ENCODE peak calls at places on chromosomes 11 and 22, in seven cellular contexts. W, P, D, G, K, Y and V are unnamed samples.

GRCh38 chr11:116580828-116581227 is 192.0 kb downstream of the BUD13 start:
- DNase-seq in P (no peak), K (no peak), D (no peak), Y (peak; percentile 38), W (no peak), G (no peak), V (no peak)

GRCh38 chr11:94678901-94679300 is 89.3 kb upstream of the AMOTL1 start:
- DNase-seq in W (no peak), G (no peak), P (no peak), D (no peak), K (no peak), Y (no peak), V (no peak)

GRCh38 chr22:49229483-49230193 is 598.0 kb downstream of the BRD1 start:
- DNase-seq in W (no peak), K (no peak), D (no peak), G (no peak), P (no peak), Y (no peak), V (no peak)

GRCh38 chr11:127766734-127767133 is 766.2 kb upstream of the KIRREL3 start:
- DNase-seq in G (no peak), W (no peak), K (no peak), Y (no peak), P (no peak), D (no peak), V (no peak)

GRCh38 chr11:111976614-111977140 is 39.5 kb downstream of the DIXDC1 start:
- DNase-seq in Y (no peak), D (no peak), W (peak; percentile 13), G (no peak), P (no peak), K (peak; percentile 40), V (no peak)

GRCh38 chr11:109432105-109432504 is 10.1 kb downstream of the C11orf87 start:
- DNase-seq in G (no peak), D (no peak), W (no peak), P (no peak), K (no peak), Y (no peak), V (no peak)

GRCh38 chr11:118306556-118306955 is 2.0 kb downstream of the CD3E start:
- DNase-seq in G (no peak), P (no peak), W (no peak), K (no peak), D (no peak), Y (no peak), V (no peak)

GRCh38 chr11:59778122-59778521 is 22.9 kb downstream of the STX3 start:
- DNase-seq in D (no peak), Y (no peak), G (no peak), K (no peak), P (no peak), W (no peak), V (no peak)

GRCh38 chr11:76577199-76577920 is 93.2 kb downstream of the LRRC32 start:
- DNase-seq in K (peak; percentile 86), G (no peak), D (no peak), Y (peak; percentile 66), P (no peak), W (no peak), V (peak; percentile 88)

GRCh38 chr11:31803813-31804438 is 7.2 kb downstream of the PAX6 start:
- DNase-seq in K (no peak), D (no peak), G (no peak), P (no peak), Y (peak; percentile 11), W (no peak), V (peak; percentile 24)

GRCh38 chr22:41943661-41944209 is 3.2 kb downstream of the CENPM start:
- DNase-seq in K (no peak), G (no peak), D (no peak), W (no peak), Y (no peak), P (no peak), V (no peak)

GRCh38 chr22:38398609-38399401 is 56.2 kb downstream of the KCNJ4 start:
- DNase-seq in K (peak; percentile 92), P (no peak), Y (peak; percentile 94), G (peak; percentile 79), D (peak; percentile 93), W (peak; percentile 95), V (peak; percentile 87)

GRCh38 chr11:47464479-47464878 is 15.5 kb upstream of the RAPSN start:
- DNase-seq in P (peak; percentile 97), D (no peak), Y (peak; percentile 19), G (no peak), W (no peak), K (no peak), V (no peak)

GRCh38 chr22:49081926-49082325 is 745.7 kb downstream of the BRD1 start:
- DNase-seq in D (no peak), K (no peak), W (no peak), G (no peak), Y (no peak), P (no peak), V (no peak)

GRCh38 chr11:2413735-2414579 is 13.4 kb downstream of the TSSC4 start:
- DNase-seq in Y (no peak), K (no peak), G (no peak), W (no peak), P (no peak), D (no peak), V (no peak)

GRCh38 chr11:19970944-19971343 is 189.3 kb downstream of the DBX1 start:
- DNase-seq in G (no peak), D (peak; percentile 66), K (no peak), W (no peak), Y (no peak), P (no peak), V (no peak)

GRCh38 chr11:68354181-68354872 is 41.9 kb downstream of the LRP5 start:
- DNase-seq in P (no peak), D (no peak), G (no peak), W (no peak), K (peak; percentile 91), Y (no peak), V (no peak)

GRCh38 chr11:128342511-128343133 is 244.7 kb downstream of the ETS1 start:
- DNase-seq in D (peak; percentile 74), G (peak; percentile 38), Y (no peak), K (peak; percentile 49), P (no peak), W (no peak), V (no peak)

GRCh38 chr22:36732609-36733008 is 29.1 kb upstream of the CACNG2 start:
- DNase-seq in G (no peak), W (no peak), P (no peak), K (no peak), D (no peak), Y (no peak), V (no peak)

GRCh38 chr11:115132829-115133228 is 371.4 kb downstream of the CADM1 start:
- DNase-seq in W (peak; percentile 60), G (no peak), P (no peak), K (no peak), D (no peak), Y (no peak), V (no peak)

GRCh38 chr11:90148900-90149299 is 14.4 kb downstream of the NAALAD2 start:
- DNase-seq in P (no peak), K (no peak), D (no peak), Y (no peak), G (no peak), W (no peak), V (no peak)

GRCh38 chr11:8105666-8106065 is 24.7 kb downstream of the TUB start:
- DNase-seq in D (no peak), W (no peak), P (no peak), Y (no peak), K (no peak), G (no peak), V (no peak)

GRCh38 chr11:121347094-121347493 is 54.5 kb downstream of the SC5D start:
- DNase-seq in G (no peak), W (no peak), Y (no peak), K (no peak), P (no peak), D (no peak), V (no peak)

GRCh38 chr11:118216621-118217526 is 7.9 kb downstream of the JAML start:
- DNase-seq in P (no peak), Y (no peak), D (peak; percentile 87), W (no peak), G (peak; percentile 30), K (no peak), V (no peak)

GRCh38 chr11:35035894-35036408 is 103.0 kb upstream of the CD44 start:
- DNase-seq in K (no peak), W (no peak), P (no peak), Y (no peak), D (no peak), G (no peak), V (no peak)

GRCh38 chr11:76561245-76561644 is 109.3 kb downstream of the LRRC32 start:
- DNase-seq in Y (no peak), W (no peak), D (no peak), K (no peak), P (no peak), G (no peak), V (no peak)

GRCh38 chr11:60880189-60880588 is 12.8 kb downstream of the ZP1 start:
- DNase-seq in Y (no peak), P (no peak), K (no peak), D (no peak), W (no peak), G (no peak), V (no peak)

GRCh38 chr11:120577624-120578363 is 66.2 kb downstream of the GRIK4 start:
- DNase-seq in G (no peak), W (no peak), Y (no peak), D (no peak), K (no peak), P (no peak), V (no peak)

GRCh38 chr11:78350646-78351165 is 66.9 kb downstream of the GAB2 start:
- DNase-seq in D (no peak), K (no peak), G (no peak), P (no peak), W (no peak), Y (no peak), V (no peak)

GRCh38 chr11:36037031-36037430 is 93.2 kb downstream of the LDLRAD3 start:
- DNase-seq in K (peak; percentile 56), G (no peak), P (no peak), Y (no peak), D (no peak), W (no peak), V (no peak)

GRCh38 chr11:117438371-117439000 is 110.8 kb downstream of the CEP164 start:
- DNase-seq in D (no peak), W (no peak), P (no peak), K (no peak), Y (no peak), G (no peak), V (no peak)